ENCODE peak calls at places on chromosomes 11 and 22, in five cellular contexts. T is A549, V is SK-N-SH, Z is HCT116, J is K562. P is an unnamed sample.

GRCh38 chr11:2271077-2271326 is 614 bp upstream of the ASCL2 start:
- DNase-seq in T (no peak), V (no peak), Z (no peak), J (peak), P (no peak)

GRCh38 chr22:29200901-29201300 is 4.8 kb upstream of the EMID1 start:
- DNase-seq in T (no peak), V (no peak), Z (no peak), J (no peak), P (no peak)

GRCh38 chr11:1299621-1300020 is 9.8 kb downstream of the TOLLIP start:
- DNase-seq in T (no peak), V (no peak), Z (no peak), J (no peak), P (no peak)

GRCh38 chr11:1784761-1785650 is 21.3 kb upstream of the CTSD start:
- DNase-seq in T (no peak), V (no peak), Z (no peak), J (no peak), P (no peak)

GRCh38 chr22:39710380-39711117 is 140.0 kb downstream of the CACNA1I start:
- DNase-seq in T (no peak), V (no peak), Z (no peak), J (no peak), P (no peak)

GRCh38 chr11:79397252-79397651 is 43.6 kb downstream of the TENM4 start:
- DNase-seq in T (no peak), V (no peak), Z (no peak), J (no peak), P (no peak)

GRCh38 chr11:121553806-121554205 is 101.0 kb upstream of the SORL1-AS1 start:
- DNase-seq in T (peak), V (no peak), Z (peak), J (no peak), P (no peak)

GRCh38 chr11:69101100-69101791 is 52.5 kb downstream of the TPCN2 start:
- DNase-seq in T (peak), V (peak), Z (peak), J (peak), P (peak)

GRCh38 chr11:111077938-111078337 is 167.6 kb upstream of the POU2AF2 start:
- DNase-seq in T (no peak), V (no peak), Z (no peak), J (no peak), P (no peak)

GRCh38 chr22:24514241-24515024 is 19.3 kb downstream of the UPB1 start:
- DNase-seq in T (no peak), V (no peak), Z (no peak), J (no peak), P (peak)

GRCh38 chr11:6604081-6604626 is 580 bp downstream of the ILK start:
- DNase-seq in T (peak), V (peak), Z (no peak), J (peak), P (no peak)

GRCh38 chr11:69213964-69214363 is 58.2 kb downstream of the SMIM38 start:
- DNase-seq in T (no peak), V (no peak), Z (no peak), J (no peak), P (no peak)

GRCh38 chr22:44879301-44879680 is 126.9 kb downstream of the ARHGAP8 start:
- DNase-seq in T (no peak), V (no peak), Z (no peak), J (no peak), P (no peak)

GRCh38 chr11:131999084-131999483 is 628.7 kb downstream of the NTM start:
- DNase-seq in T (no peak), V (no peak), Z (no peak), J (no peak), P (no peak)

GRCh38 chr11:62611705-62612365 is 740 bp downstream of the EML3 start:
- DNase-seq in T (peak), V (peak), Z (no peak), J (peak), P (no peak)

GRCh38 chr11:1782026-1782696 is 18.4 kb upstream of the CTSD start:
- DNase-seq in T (no peak), V (peak), Z (no peak), J (no peak), P (no peak)

GRCh38 chr22:28329582-28330073 is 350.0 kb downstream of the TTC28 start:
- DNase-seq in T (no peak), V (no peak), Z (no peak), J (no peak), P (no peak)

GRCh38 chr11:31455177-31455576 is 54.2 kb downstream of the IMMP1L start:
- DNase-seq in T (no peak), V (no peak), Z (no peak), J (no peak), P (no peak)

GRCh38 chr11:6202036-6202435 is 3.0 kb downstream of the OR52W1 start:
- DNase-seq in T (no peak), V (no peak), Z (no peak), J (no peak), P (no peak)

DNA sequence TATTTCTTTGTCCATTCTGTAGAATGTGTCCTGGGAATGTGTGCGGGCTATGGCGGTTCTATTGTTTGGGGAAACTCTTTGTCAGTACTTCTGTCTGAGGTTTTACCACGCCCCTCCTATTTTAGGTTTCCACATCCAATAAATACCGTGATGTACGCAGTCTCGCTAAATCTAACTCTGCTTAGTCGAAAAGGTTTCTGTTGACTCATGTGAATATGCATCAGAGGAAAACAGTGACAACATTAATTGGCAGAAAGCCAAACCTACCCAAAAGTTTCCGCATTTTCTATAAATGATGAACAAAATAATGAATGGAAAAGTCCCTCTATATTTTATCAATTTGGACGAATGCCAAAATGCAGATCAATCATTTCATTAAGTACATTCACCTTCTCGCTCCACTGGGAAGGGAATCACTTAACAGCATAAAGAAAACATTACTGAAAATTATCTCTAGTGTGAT is 143.4 kb downstream of the MAML2 start:
- DNase-seq in T (no peak), V (no peak), Z (no peak), J (no peak), P (no peak)
- TF ChIP-seq REST in T (no peak), V (no peak), Z (no peak), J (no peak), P (no peak)

DNA sequence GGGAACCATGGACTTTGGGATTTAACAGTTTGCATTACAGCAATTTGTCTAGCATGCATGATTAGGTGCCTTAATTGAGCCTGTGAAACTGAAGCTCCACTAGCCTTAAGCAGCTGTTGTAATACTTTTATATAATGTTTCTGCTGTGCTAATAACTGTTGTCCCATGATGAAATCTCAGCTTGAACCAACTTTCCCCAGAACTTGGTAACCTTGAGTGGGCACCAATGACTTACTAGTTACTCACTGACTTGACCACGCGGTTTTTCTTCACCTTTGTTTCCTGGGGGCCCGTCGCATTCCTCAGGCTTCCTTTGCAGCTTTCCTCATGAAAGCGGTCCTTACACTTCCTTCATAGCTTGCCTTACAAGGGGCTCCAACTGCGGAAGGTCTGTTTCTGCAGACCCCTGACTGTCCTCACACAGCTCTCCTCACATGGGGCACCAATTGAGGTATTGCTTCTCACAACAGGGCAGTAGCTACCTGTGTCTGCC is 11.2 kb upstream of the GLYATL1 start:
- DNase-seq in T (no peak), V (no peak), Z (no peak), J (no peak), P (no peak)
- TF ChIP-seq RAD21 in T (no peak), V (no peak), Z (no peak), J (no peak), P (no peak)

GRCh38 chr11:85756401-85757200 is 54.3 kb downstream of the SYTL2 start:
- DNase-seq in T (no peak), V (no peak), Z (no peak), J (no peak), P (no peak)
- TF ChIP-seq REST in T (no peak), V (no peak), Z (no peak), J (no peak), P (no peak)

DNA sequence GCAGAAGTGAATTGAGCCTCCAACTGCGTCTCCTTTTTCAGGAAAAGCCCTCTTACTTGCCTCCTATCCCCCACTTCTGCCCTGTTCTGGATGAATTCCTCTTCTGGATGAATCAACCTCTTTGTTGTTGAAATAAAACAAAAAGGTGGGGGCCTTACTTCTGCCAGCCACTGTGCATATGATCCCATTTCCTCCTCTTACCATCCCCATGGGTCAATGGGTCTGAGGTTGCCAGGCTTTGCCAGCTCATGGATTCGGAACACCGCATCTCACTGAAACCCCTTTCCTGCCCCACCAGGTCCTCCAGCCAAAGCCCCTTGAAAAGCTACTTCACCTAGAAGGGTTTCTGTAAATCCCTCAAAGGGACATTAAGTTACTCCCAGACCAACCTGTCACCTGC is 3.7 kb upstream of the CHST1 start:
- DNase-seq in T (no peak), V (no peak), Z (no peak), J (no peak), P (no peak)
- TF ChIP-seq RAD21 in T (no peak), V (no peak), Z (no peak), J (no peak), P (no peak)

GRCh38 chr11:70547821-70548670 is 149.7 kb downstream of the CTTN start:
- DNase-seq in T (no peak), V (peak), Z (no peak), J (no peak), P (no peak)
- TF ChIP-seq REST in T (no peak), V (no peak), Z (no peak), J (no peak), P (no peak)